ENCODE peak calls at places on chromosomes 2 and 18, in nine cellular contexts. M, S, K, Q, W, J, V, H and P are unnamed samples. For H3K36me3, the result is how much of the 10 kb centered on the place peaks cover.

GRCh38 chr2:8329660-8330622 is 351.9 kb upstream of the ID2 start:
- DNase-seq in M (no peak), S (no peak), K (no peak), Q (no peak), W (no peak), J (no peak), V (no peak), H (no peak), P (no peak)

GRCh38 chr2:48072556-48072955 is 166.3 kb upstream of the FBXO11 start:
- DNase-seq in M (no peak), S (no peak), K (no peak), Q (no peak), W (no peak), J (no peak), V (no peak), H (no peak), P (no peak)

GRCh38 chr2:202339052-202339870 is 36.9 kb upstream of the BMPR2 start:
- DNase-seq in M (no peak), S (peak), K (no peak), Q (no peak), W (no peak), J (no peak), V (no peak), H (no peak), P (no peak)

GRCh38 chr2:157307021-157307420 is 18.6 kb downstream of the ERMN start:
- DNase-seq in M (peak), S (no peak), K (no peak), Q (peak), W (peak), J (no peak), V (no peak), H (no peak), P (no peak)

GRCh38 chr18:40380657-40381441 is 1574.2 kb upstream of the PIK3C3 start:
- DNase-seq in M (no peak), S (no peak), K (no peak), Q (no peak), W (no peak), J (no peak), V (no peak), H (no peak), P (no peak)

GRCh38 chr2:204505488-204505887 is 39.8 kb upstream of the PARD3B start:
- DNase-seq in M (no peak), S (peak), K (no peak), Q (no peak), W (no peak), J (no peak), V (no peak), H (no peak), P (no peak)

GRCh38 chr2:105287692-105288091 is 41.8 kb downstream of the TGFBRAP1 start:
- DNase-seq in M (peak), S (peak), K (no peak), Q (no peak), W (peak), J (no peak), V (no peak), H (peak), P (no peak)

GRCh38 chr2:106816974-106817373 is 69.0 kb downstream of the ST6GAL2 start:
- DNase-seq in M (no peak), S (no peak), K (no peak), Q (no peak), W (no peak), J (peak), V (no peak), H (no peak), P (peak)

GRCh38 chr2:172196768-172197322 is 94.1 kb upstream of the DLX2 start:
- DNase-seq in M (no peak), S (peak), K (peak), Q (no peak), W (no peak), J (no peak), V (no peak), H (no peak), P (no peak)

GRCh38 chr18:47594063-47594462 is 336.4 kb downstream of the SMAD2 start:
- DNase-seq in M (peak), S (no peak), K (no peak), Q (no peak), W (no peak), J (no peak), V (no peak), H (no peak), P (no peak)

GRCh38 chr2:55097462-55098410 is 47.5 kb upstream of the RTN4 start:
- DNase-seq in M (no peak), S (no peak), K (no peak), Q (no peak), W (no peak), J (peak), V (no peak), H (peak), P (no peak)
- H3K36me3 ChIP-seq in M (under half), S (under half), K (under half), Q (under half), W (under half), J (under half), V (under half), H (under half), P (under half)

DNA sequence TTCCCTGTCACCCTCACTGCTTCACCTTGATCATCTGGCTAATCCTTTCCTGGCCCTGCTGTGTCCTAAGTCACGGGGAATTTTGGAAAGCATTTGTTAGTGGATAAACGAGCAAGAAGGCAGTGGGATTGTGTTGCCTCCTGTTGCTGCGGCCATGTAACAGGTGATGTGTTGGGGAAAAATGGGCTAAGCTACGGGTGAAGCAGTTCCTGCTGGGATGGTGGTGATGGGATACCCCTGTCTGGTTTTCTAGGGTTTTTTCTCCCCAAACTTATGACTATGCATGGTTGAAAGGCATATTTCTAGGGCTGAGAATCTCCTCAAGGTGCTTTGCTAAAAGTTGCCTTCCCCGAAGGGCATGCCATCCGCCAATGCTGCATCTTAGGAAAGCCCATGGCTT is 68.1 kb downstream of the WDSUB1 start:
- DNase-seq in M (no peak), S (no peak), K (no peak), Q (no peak), W (no peak), J (no peak), V (no peak), H (no peak), P (no peak)
- H3K36me3 ChIP-seq in M (under half), S (half or more), K (half or more), Q (under half), W (under half), J (half or more), V (under half), H (under half), P (under half)

DNA sequence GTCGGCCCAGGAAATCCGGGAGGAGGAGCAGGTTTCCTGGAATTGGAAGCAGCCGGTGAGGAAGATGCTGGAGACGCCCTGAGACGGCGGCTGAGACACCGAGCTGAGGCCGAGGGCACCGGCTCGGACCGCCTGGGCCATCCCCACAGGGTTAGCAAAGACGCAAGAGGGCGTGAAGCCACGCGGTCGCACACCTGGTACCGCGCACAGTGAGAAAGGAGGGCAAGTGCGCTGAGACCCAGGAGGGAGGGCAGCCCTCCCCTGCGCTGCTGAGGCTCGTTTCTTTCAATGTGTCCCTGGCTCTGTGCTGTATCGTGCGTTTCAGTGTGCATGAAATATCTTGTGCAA is 54.5 kb upstream of the SALL3 start:
- DNase-seq in M (no peak), S (no peak), K (peak), Q (no peak), W (no peak), J (no peak), V (no peak), H (no peak), P (no peak)
- H3K36me3 ChIP-seq in M (under half), S (under half), K (under half), Q (under half), W (under half), J (under half), V (under half), H (under half), P (under half)

GRCh38 chr2:98582523-98582922 is 25.8 kb downstream of the COA5 start:
- DNase-seq in M (no peak), S (no peak), K (no peak), Q (no peak), W (no peak), J (no peak), V (no peak), H (no peak), P (no peak)

GRCh38 chr2:98578231-98578630 is 30.1 kb downstream of the COA5 start:
- DNase-seq in M (no peak), S (no peak), K (no peak), Q (no peak), W (no peak), J (no peak), V (no peak), H (no peak), P (no peak)

GRCh38 chr2:98583516-98583865 is 24.8 kb downstream of the COA5 start:
- DNase-seq in M (no peak), S (no peak), K (no peak), Q (no peak), W (no peak), J (no peak), V (no peak), H (no peak), P (no peak)

GRCh38 chr2:98579926-98580325 is 28.4 kb downstream of the COA5 start:
- DNase-seq in M (no peak), S (no peak), K (no peak), Q (no peak), W (no peak), J (no peak), V (no peak), H (no peak), P (no peak)

GRCh38 chr2:98580656-98581284 is 27.5 kb downstream of the COA5 start:
- DNase-seq in M (no peak), S (no peak), K (no peak), Q (no peak), W (peak), J (no peak), V (no peak), H (no peak), P (no peak)
- H3K36me3 ChIP-seq in M (under half), S (under half), K (half or more), Q (half or more), W (under half), J (half or more), V (half or more), H (under half), P (under half)

GRCh38 chr2:119256574-119256921 is 32.9 kb downstream of the STEAP3 start:
- DNase-seq in M (no peak), S (no peak), K (no peak), Q (no peak), W (no peak), J (no peak), V (no peak), H (no peak), P (no peak)

GRCh38 chr2:119254601-119255080 is 31.0 kb downstream of the STEAP3 start:
- DNase-seq in M (no peak), S (no peak), K (no peak), Q (no peak), W (no peak), J (no peak), V (no peak), H (no peak), P (peak)

GRCh38 chr2:119259296-119259860 is 35.7 kb downstream of the STEAP3 start:
- DNase-seq in M (peak), S (no peak), K (no peak), Q (no peak), W (peak), J (no peak), V (no peak), H (no peak), P (no peak)

GRCh38 chr2:119255760-119256573 is 32.3 kb downstream of the STEAP3 start:
- DNase-seq in M (peak), S (peak), K (no peak), Q (no peak), W (peak), J (no peak), V (no peak), H (no peak), P (no peak)

GRCh38 chr2:119257198-119257597 is 33.6 kb downstream of the STEAP3 start:
- DNase-seq in M (no peak), S (no peak), K (no peak), Q (no peak), W (no peak), J (no peak), V (no peak), H (no peak), P (peak)
- H3K36me3 ChIP-seq in M (under half), S (under half), K (under half), Q (under half), W (under half), J (under half), V (under half), H (under half), P (under half)

GRCh38 chr2:121634354-121635307 is 14.6 kb downstream of the CLASP1 start:
- DNase-seq in M (no peak), S (peak), K (no peak), Q (no peak), W (no peak), J (no peak), V (no peak), H (no peak), P (no peak)
- H3K36me3 ChIP-seq in M (under half), S (under half), K (under half), Q (under half), W (under half), J (under half), V (under half), H (under half), P (under half)

GRCh38 chr2:148959745-148960144 is 78.8 kb upstream of the LYPD6B start:
- DNase-seq in M (peak), S (no peak), K (no peak), Q (no peak), W (no peak), J (no peak), V (no peak), H (no peak), P (no peak)

GRCh38 chr2:148966432-148966758 is 72.1 kb upstream of the LYPD6B start:
- DNase-seq in M (no peak), S (no peak), K (no peak), Q (no peak), W (no peak), J (no peak), V (no peak), H (no peak), P (no peak)

GRCh38 chr2:148967056-148967455 is 71.4 kb upstream of the LYPD6B start:
- DNase-seq in M (no peak), S (no peak), K (no peak), Q (no peak), W (no peak), J (no peak), V (no peak), H (no peak), P (no peak)

GRCh38 chr2:148965596-148966431 is 72.7 kb upstream of the LYPD6B start:
- DNase-seq in M (no peak), S (no peak), K (no peak), Q (no peak), W (no peak), J (no peak), V (no peak), H (no peak), P (no peak)

DNA sequence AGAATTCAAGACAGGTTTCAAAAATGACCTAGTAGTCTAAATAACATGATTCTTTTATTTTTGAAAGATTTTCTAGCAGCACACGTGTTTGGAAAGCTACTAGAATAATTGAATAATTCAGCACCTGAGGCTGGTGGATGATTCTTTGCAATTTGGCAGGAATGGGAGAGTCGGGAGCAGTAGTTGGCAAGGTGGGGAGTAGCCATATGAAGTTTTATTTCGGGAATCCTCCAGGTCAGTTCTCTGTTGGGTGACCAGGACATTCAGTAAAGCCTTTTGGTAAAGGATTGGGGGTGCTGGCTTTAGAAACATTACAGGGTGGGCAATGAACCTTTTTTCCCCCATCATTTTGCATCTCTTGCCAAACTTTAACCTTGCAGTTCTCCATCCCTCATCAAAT is 75.0 kb upstream of the LYPD6B start:
- DNase-seq in M (no peak), S (no peak), K (no peak), Q (no peak), W (no peak), J (no peak), V (no peak), H (no peak), P (no peak)
- H3K36me3 ChIP-seq in M (under half), S (under half), K (under half), Q (under half), W (under half), J (under half), V (under half), H (under half), P (under half)

GRCh38 chr2:128282246-128282975 is 36.3 kb downstream of the HS6ST1 start:
- DNase-seq in M (no peak), S (no peak), K (peak), Q (no peak), W (no peak), J (no peak), V (no peak), H (peak), P (peak)
- H3K36me3 ChIP-seq in M (under half), S (under half), K (under half), Q (under half), W (under half), J (under half), V (under half), H (under half), P (under half)